ENCODE peak calls at places on chromosomes 16 and 17, in ten cellular contexts. N is aorta; J is T-cell; V is naive thymus-derived CD8-positive, alpha-beta T cell; P is psoas muscle; Z is CD8-positive, alpha-beta T cell; T is H1; G is activated T-cell treated with anti-CD3 and anti-CD28 coated beads, Interleukin-2, amount 50 U/mL, for 72 hours; A is Daoy; K is SK-N-SH. X is an unnamed sample.

GRCh38 chr17:63126607-63127006 is 160.6 kb downstream of the TANC2 start:
- DNase-seq in T (no peak), G (no peak), J (no peak), A (no peak), K (no peak), P (no peak), N (no peak), Z (no peak), V (no peak), X (no peak)

GRCh38 chr17:28563475-28563874 is 7.8 kb downstream of the PIGS start:
- DNase-seq in V (no peak), N (no peak), P (no peak), Z (no peak), K (no peak), A (no peak), T (no peak), J (no peak), G (no peak), X (no peak)

GRCh38 chr16:81816793-81817210 is 37.7 kb downstream of the PLCG2 start:
- DNase-seq in K (no peak), A (no peak), N (no peak), G (no peak), P (no peak), T (no peak), V (no peak), Z (no peak), J (no peak), X (no peak)

GRCh38 chr17:81489012-81489968 is 23.3 kb downstream of the ACTG1 start:
- DNase-seq in K (no peak), V (no peak), Z (no peak), G (no peak), J (no peak), A (no peak), T (no peak), N (no peak), P (no peak), X (no peak)

GRCh38 chr16:2691491-2692248 is 9.3 kb downstream of the KCTD5 start:
- DNase-seq in P (peak), G (no peak), T (no peak), K (peak), A (no peak), N (no peak), J (no peak), V (no peak), Z (no peak), X (no peak)

GRCh38 chr16:56610017-56610608 is 1.7 kb downstream of the MT2A start:
- DNase-seq in J (peak), V (peak), T (no peak), A (peak), K (no peak), G (peak), Z (peak), P (peak), N (peak), X (no peak)

GRCh38 chr16:80176114-80176513 is 364.7 kb upstream of the DYNLRB2 start:
- DNase-seq in K (no peak), P (no peak), N (no peak), Z (no peak), T (no peak), J (no peak), V (no peak), G (no peak), A (peak), X (no peak)

GRCh38 chr17:29559640-29560039 is 7.2 kb downstream of the ABHD15 start:
- DNase-seq in P (no peak), V (no peak), G (no peak), N (no peak), A (no peak), T (no peak), J (no peak), Z (no peak), K (no peak), X (no peak)

GRCh38 chr16:66849021-66849420 is 4.8 kb downstream of the CA7 start:
- DNase-seq in A (no peak), J (no peak), P (no peak), N (peak), T (no peak), K (no peak), V (no peak), G (no peak), Z (no peak), X (no peak)

GRCh38 chr17:32261937-32262510 is 3.6 kb upstream of the RHBDL3 start:
- DNase-seq in J (no peak), P (no peak), G (no peak), Z (no peak), N (no peak), V (no peak), A (no peak), K (no peak), T (no peak), X (no peak)

GRCh38 chr16:85616608-85617311 is 3.6 kb downstream of the GSE1 start:
- DNase-seq in A (no peak), V (peak), N (peak), J (no peak), P (peak), T (no peak), Z (no peak), K (peak), G (peak), X (peak)

GRCh38 chr16:24499193-24499814 is 40.1 kb upstream of the RBBP6 start:
- DNase-seq in Z (no peak), G (peak), V (no peak), T (peak), K (peak), J (no peak), A (peak), N (no peak), P (no peak), X (no peak)

GRCh38 chr17:7440823-7441174 is 1.5 kb downstream of the FGF11 start:
- DNase-seq in K (peak), P (peak), G (peak), J (no peak), N (peak), A (peak), Z (no peak), T (no peak), V (no peak), X (no peak)

X was measured in ureter.